ENCODE peak calls at places on chromosomes 6 and 20, in ten cellular contexts. L, X, H, T, R, U, W, C, F and V are unnamed samples.

GRCh38 chr6:55433446-55434130 is 106.3 kb downstream of the GFRAL start:
- DNase-seq in L (no peak), X (no peak), H (no peak), T (no peak), R (no peak), U (no peak), W (no peak), C (no peak), F (peak; percentile 63), V (no peak)

GRCh38 chr6:160831751-160832150 is 129.7 kb downstream of the PLG start:
- DNase-seq in L (no peak), X (no peak), H (no peak), T (no peak), R (no peak), U (no peak), W (no peak), C (no peak), F (no peak), V (no peak)

GRCh38 chr6:83574783-83575182 is 62.4 kb downstream of the PRSS35 start:
- DNase-seq in L (no peak), X (no peak), H (no peak), T (no peak), R (no peak), U (no peak), W (no peak), C (no peak), F (no peak), V (peak; percentile 45)

GRCh38 chr6:140366991-140367390 is 992.5 kb upstream of the CITED2 start:
- DNase-seq in L (no peak), X (no peak), H (no peak), T (no peak), R (no peak), U (no peak), W (no peak), C (no peak), F (peak; percentile 95), V (peak; percentile 91)

GRCh38 chr6:111283707-111284106 is 196.4 kb downstream of the SLC16A10 start:
- DNase-seq in L (no peak), X (no peak), H (no peak), T (no peak), R (no peak), U (no peak), W (no peak), C (no peak), F (no peak), V (no peak)

GRCh38 chr6:165831812-165832470 is 168.9 kb upstream of the PDE10A start:
- DNase-seq in L (no peak), X (no peak), H (no peak), T (no peak), R (no peak), U (no peak), W (no peak), C (no peak), F (no peak), V (no peak)

GRCh38 chr6:144447487-144447886 is 162.4 kb downstream of the UTRN start:
- DNase-seq in L (no peak), X (no peak), H (no peak), T (no peak), R (no peak), U (no peak), W (no peak), C (no peak), F (peak; percentile 64), V (no peak)

GRCh38 chr6:134689177-134689576 is 260.7 kb downstream of the ALDH8A1 start:
- DNase-seq in L (no peak), X (no peak), H (no peak), T (no peak), R (no peak), U (no peak), W (no peak), C (no peak), F (no peak), V (no peak)

GRCh38 chr6:135946674-135947073 is 95.2 kb downstream of the PDE7B start:
- DNase-seq in L (no peak), X (no peak), H (no peak), T (no peak), R (no peak), U (no peak), W (no peak), C (no peak), F (no peak), V (no peak)

GRCh38 chr6:46973029-46973428 is 51.3 kb upstream of the ADGRF5 start:
- DNase-seq in L (no peak), X (no peak), H (no peak), T (no peak), R (no peak), U (no peak), W (no peak), C (no peak), F (no peak), V (no peak)

GRCh38 chr6:127192911-127193503 is 73.7 kb upstream of the RNF146 start:
- DNase-seq in L (no peak), X (no peak), H (no peak), T (no peak), R (no peak), U (peak; percentile 73), W (no peak), C (no peak), F (peak; percentile 62), V (no peak)

DNA sequence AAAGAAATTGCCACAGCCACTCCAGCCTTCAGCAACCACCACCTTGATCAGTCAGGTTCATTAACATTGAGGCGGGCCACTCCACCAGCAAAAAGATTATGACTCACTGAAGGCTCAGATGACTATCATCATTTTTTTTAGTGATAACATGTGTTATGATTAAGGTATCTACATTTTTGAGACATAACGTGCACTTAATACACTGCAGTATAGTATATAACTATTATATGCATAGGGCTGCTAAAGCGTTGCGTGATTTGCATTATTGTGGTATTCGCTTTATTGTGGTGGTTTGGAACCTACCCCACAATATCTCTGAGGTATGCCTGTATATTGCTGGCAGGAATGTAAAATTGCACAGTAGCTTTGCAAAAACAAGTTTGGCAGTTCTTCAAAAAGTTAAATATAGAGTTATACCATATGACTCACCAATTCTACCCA is 6.8 kb upstream of the RIPK1 start:
- DNase-seq in L (no peak), X (no peak), H (no peak), T (peak; percentile 16), R (no peak), U (no peak), W (no peak), C (no peak), F (peak; percentile 84), V (no peak)
- TF ChIP-seq CTCF in L (no peak), X (peak; percentile 29), H (no peak), T (no peak), R (no peak), U (peak; percentile 25), W (no peak), C (no peak), F (peak; percentile 39), V (no peak)

DNA sequence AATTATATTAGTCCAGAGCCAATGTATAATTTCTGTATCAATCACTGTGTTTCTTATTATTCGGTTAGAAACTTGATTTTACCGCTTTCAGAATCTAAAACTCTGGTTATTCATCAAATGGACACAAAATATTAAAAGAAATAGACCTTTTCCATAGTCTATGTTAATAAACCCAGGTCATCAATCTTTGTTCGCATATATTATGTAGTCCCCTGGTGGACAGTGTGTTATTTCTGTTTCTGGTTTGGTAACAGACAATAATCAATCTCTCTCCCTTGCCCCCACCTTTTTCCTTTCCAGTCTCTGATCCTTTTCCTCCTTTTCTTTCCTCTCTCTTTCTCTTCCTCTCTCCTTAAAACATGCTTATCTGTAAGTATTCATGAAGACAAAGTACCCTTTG is 139.0 kb downstream of the FLRT3 start:
- DNase-seq in L (no peak), X (no peak), H (no peak), T (no peak), R (no peak), U (no peak), W (no peak), C (no peak), F (no peak), V (no peak)
- H3K4me3 ChIP-seq in L (no peak overlapping the region), X (no peak overlapping the region), H (no peak overlapping the region), T (no peak overlapping the region), R (no peak overlapping the region), U (no peak overlapping the region), W (no peak overlapping the region), C (no peak overlapping the region), F (no peak overlapping the region), V (no peak overlapping the region)

GRCh38 chr6:106623039-106623438 is 6.3 kb downstream of the RTN4IP1 start:
- DNase-seq in L (no peak), X (no peak), H (no peak), T (no peak), R (no peak), U (no peak), W (no peak), C (no peak), F (no peak), V (no peak)

GRCh38 chr6:106629103-106629858 is at the start of the genes QRSL1 and RTN4IP1:
- DNase-seq in L (peak; percentile 83), X (peak; percentile 86), H (peak; percentile 47), T (peak; percentile 87), R (peak; percentile 88), U (peak; percentile 70), W (peak; percentile 88), C (peak; percentile 89), F (peak; percentile 92), V (peak; percentile 67)

GRCh38 chr6:106629859-106630163 is 433 bp downstream of the QRSL1 start:
- DNase-seq in L (no peak), X (no peak), H (no peak), T (no peak), R (no peak), U (no peak), W (no peak), C (no peak), F (no peak), V (no peak)

GRCh38 chr6:106628658-106629102 is 618 bp downstream of the RTN4IP1 start:
- DNase-seq in L (no peak), X (no peak), H (no peak), T (no peak), R (no peak), U (no peak), W (no peak), C (no peak), F (peak; percentile 16), V (no peak)

DNA sequence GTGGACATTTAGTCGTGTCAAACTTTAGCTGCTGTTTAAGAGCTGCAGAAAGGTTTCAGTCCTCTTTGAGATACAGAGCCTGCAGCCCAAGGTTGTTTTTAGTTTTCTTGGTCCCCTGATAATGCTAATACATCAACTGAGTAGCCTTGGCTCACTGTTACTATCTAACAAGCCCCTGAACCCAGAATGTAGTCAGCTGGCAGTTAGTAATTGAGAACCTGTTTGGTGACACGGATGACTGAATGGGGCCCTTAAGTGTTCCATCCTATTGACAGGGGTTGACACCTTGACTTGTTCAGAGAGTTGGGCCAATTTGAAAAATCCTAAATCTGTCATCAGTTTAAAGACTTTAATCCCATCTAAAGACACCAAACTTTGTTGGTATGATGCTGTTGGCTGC is 2.8 kb downstream of the RTN4IP1 start:
- DNase-seq in L (no peak), X (no peak), H (no peak), T (no peak), R (no peak), U (no peak), W (no peak), C (no peak), F (no peak), V (no peak)
- TF ChIP-seq CTCF in L (no peak), X (no peak), H (no peak), T (no peak), R (no peak), U (no peak), W (no peak), C (no peak), F (no peak), V (no peak)

DNA sequence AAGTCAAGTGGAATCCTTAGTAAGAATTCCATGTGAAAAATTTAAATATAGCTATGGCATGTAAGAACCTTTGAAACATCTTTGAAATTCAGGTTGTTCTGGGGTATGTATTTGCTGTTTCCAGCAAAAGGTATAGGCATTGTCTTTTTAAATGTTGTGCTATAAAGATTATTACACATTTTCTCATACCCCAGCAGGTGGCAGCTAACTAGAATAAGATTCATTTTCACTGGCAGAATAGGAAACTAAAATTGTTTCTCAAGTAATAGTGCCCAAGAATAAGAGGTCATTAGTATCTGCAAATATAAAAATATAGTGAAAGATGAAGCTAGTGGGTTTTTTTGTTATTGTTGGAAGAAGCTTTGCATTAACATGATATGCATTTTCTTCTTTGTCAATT is 1.8 kb downstream of the GRIK2 start:
- DNase-seq in L (no peak), X (no peak), H (no peak), T (no peak), R (no peak), U (no peak), W (no peak), C (no peak), F (no peak), V (no peak)
- H3K4me3 ChIP-seq in L (no peak overlapping the region), X (no peak overlapping the region), H (no peak overlapping the region), T (no peak overlapping the region), R (no peak overlapping the region), U (no peak overlapping the region), W (no peak overlapping the region), C (no peak overlapping the region), F (peak overlapping the region; percentile 1), V (no peak overlapping the region)